ENCODE peak calls at places on chromosomes 6 and 20, in six cellular contexts. Q, A, V, Z, B and K are unnamed samples.

GRCh38 chr6:93787841-93788240 is 368.5 kb upstream of the EPHA7 start:
- DNase-seq in Q (no peak), A (no peak), V (no peak), Z (peak), B (peak), K (peak)

GRCh38 chr20:47360489-47361267 is 4.2 kb upstream of the ZMYND8 start:
- DNase-seq in Q (peak), A (no peak), V (peak), Z (peak), B (peak), K (peak)

GRCh38 chr6:54770328-54770727 is 76.2 kb upstream of the FAM83B start:
- DNase-seq in Q (no peak), A (no peak), V (no peak), Z (no peak), B (no peak), K (no peak)

GRCh38 chr6:11017090-11017489 is 27.0 kb downstream of the ELOVL2 start:
- DNase-seq in Q (no peak), A (no peak), V (no peak), Z (no peak), B (no peak), K (no peak)

GRCh38 chr20:48686238-48687096 is 141.3 kb downstream of the PREX1 start:
- DNase-seq in Q (peak), A (no peak), V (no peak), Z (peak), B (peak), K (peak)

GRCh38 chr6:39867592-39867991 is 66.7 kb downstream of the MOCS1 start:
- DNase-seq in Q (no peak), A (no peak), V (no peak), Z (no peak), B (no peak), K (no peak)

GRCh38 chr6:145015739-145016558 is 719.4 kb downstream of the EPM2A start:
- DNase-seq in Q (no peak), A (no peak), V (peak), Z (no peak), B (peak), K (peak)

GRCh38 chr6:33967266-33967767 is 163.5 kb upstream of the MLN start:
- DNase-seq in Q (no peak), A (no peak), V (no peak), Z (no peak), B (no peak), K (no peak)

GRCh38 chr20:3209023-3209945 is at the start of gene ITPA:
- DNase-seq in Q (peak), A (peak), V (no peak), Z (peak), B (peak), K (peak)

GRCh38 chr6:63305278-63305677 is 14.5 kb downstream of the LGSN start:
- DNase-seq in Q (no peak), A (no peak), V (no peak), Z (no peak), B (no peak), K (no peak)

GRCh38 chr6:63306446-63306845 is 13.3 kb downstream of the LGSN start:
- DNase-seq in Q (no peak), A (no peak), V (no peak), Z (no peak), B (no peak), K (no peak)

DNA sequence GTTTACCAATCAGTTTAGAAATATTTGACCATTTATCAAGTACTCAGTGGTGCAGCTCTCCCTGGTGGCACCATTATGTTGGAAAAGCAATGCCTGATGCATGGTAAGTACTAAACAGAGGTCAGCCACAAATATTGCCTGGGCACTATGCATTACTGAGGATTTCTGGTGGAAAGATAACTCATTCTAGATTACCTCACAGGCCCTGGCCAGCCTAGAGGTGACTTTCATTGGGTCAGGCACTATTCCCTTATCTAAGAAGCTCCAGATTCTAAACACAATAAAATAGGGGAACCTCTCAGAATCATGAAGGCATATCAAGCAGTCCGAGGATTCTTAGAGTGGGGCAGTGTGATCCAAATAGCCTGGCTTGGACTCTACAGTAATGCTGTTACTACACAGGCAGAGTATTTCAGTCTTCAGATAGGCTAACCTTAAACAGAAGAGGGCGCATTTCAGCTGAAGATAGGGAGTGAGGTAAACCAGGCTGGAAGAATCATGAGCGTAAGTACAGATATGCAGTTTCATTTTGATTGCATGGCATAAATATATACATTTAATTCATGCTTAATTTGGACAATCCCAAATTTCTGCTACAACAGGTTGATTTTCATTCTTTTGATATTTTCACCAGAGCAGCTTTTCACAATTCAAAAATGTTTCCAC is 12.1 kb downstream of the LGSN start:
- DNase-seq in Q (peak), A (peak), V (peak), Z (peak), B (peak), K (peak)
- TF ChIP-seq EZH2phosphoT487 in Q (no peak), A (no peak), V (no peak), Z (no peak), B (no peak), K (no peak)

GRCh38 chr20:32363492-32363891 is 5.4 kb downstream of the ASXL1 start:
- DNase-seq in Q (no peak), A (no peak), V (no peak), Z (no peak), B (no peak), K (peak)
- H3K9ac ChIP-seq in Q (no peak), A (no peak), V (no peak), Z (no peak), B (no peak), K (no peak)

GRCh38 chr6:41100871-41101287 is 28.1 kb downstream of the NFYA start:
- DNase-seq in Q (no peak), A (no peak), V (no peak), Z (peak), B (no peak), K (no peak)
- TF ChIP-seq EZH2phosphoT487 in Q (no peak), A (no peak), V (no peak), Z (no peak), B (no peak), K (no peak)

GRCh38 chr20:15047100-15047499 is 709.7 kb upstream of the FLRT3 start:
- DNase-seq in Q (no peak), A (no peak), V (no peak), Z (no peak), B (no peak), K (no peak)
- H3K9ac ChIP-seq in Q (no peak), A (no peak), V (no peak), Z (no peak), B (no peak), K (no peak)

GRCh38 chr6:139871165-139871710 is 496.8 kb upstream of the CITED2 start:
- DNase-seq in Q (no peak), A (no peak), V (no peak), Z (no peak), B (no peak), K (no peak)

GRCh38 chr6:139872635-139873034 is 498.2 kb upstream of the CITED2 start:
- DNase-seq in Q (no peak), A (no peak), V (no peak), Z (no peak), B (no peak), K (no peak)

GRCh38 chr6:139877828-139878405 is 503.5 kb upstream of the CITED2 start:
- DNase-seq in Q (no peak), A (no peak), V (no peak), Z (no peak), B (no peak), K (no peak)

GRCh38 chr6:139868576-139868975 is 494.1 kb upstream of the CITED2 start:
- DNase-seq in Q (no peak), A (no peak), V (no peak), Z (no peak), B (no peak), K (no peak)

GRCh38 chr6:139871844-139872510 is 497.5 kb upstream of the CITED2 start:
- DNase-seq in Q (no peak), A (no peak), V (no peak), Z (no peak), B (no peak), K (no peak)
- TF ChIP-seq EZH2phosphoT487 in Q (no peak), A (no peak), V (no peak), Z (no peak), B (no peak), K (no peak)

DNA sequence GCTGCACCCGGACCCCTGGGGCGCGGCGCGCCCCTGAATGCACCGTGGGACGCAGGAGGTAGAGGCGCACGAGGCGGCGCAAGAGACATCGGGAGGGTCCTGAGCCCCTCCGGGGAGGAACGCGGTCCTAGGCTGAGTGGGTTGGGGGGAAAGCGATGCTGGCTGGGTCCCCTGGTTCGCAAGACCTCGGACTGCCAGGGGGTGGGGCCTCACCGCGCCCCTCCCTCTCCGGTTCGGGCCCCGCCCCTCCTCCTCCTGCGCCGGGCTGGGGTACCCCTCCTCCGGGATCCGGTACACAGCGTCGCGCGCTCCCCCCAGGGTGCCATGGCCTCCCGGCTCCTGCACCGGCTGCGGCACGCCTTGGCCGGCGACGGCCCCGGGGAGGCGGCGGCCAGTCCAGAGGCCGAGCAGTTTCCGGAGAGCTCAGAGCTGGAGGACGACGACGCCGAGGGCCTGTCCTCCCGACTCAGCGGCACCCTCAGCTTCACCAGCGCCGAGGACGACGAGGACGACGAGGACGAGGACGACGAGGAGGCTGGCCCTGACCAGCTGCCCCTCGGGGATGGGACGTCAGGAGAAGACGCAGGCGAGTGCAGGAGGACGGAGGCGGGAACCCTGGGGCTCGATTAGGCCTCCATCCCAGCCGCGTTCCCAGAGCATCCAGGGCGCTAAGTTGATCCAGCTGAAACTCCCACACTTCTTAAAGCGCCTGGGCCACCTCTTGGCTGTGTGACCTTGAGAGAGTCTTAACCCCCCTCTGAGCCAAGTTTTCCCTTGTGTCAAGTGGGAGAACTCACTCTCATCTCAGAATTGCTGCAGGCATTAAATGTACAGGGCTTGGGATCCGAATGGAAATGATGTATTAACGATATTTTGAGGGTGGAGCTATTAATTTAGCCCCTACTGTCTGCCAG is 541 bp downstream of the SNX21 start:
- DNase-seq in Q (peak), A (no peak), V (no peak), Z (peak), B (peak), K (peak)
- H3K9ac ChIP-seq in Q (peak), A (peak), V (peak), Z (no peak), B (peak), K (peak)

DNA sequence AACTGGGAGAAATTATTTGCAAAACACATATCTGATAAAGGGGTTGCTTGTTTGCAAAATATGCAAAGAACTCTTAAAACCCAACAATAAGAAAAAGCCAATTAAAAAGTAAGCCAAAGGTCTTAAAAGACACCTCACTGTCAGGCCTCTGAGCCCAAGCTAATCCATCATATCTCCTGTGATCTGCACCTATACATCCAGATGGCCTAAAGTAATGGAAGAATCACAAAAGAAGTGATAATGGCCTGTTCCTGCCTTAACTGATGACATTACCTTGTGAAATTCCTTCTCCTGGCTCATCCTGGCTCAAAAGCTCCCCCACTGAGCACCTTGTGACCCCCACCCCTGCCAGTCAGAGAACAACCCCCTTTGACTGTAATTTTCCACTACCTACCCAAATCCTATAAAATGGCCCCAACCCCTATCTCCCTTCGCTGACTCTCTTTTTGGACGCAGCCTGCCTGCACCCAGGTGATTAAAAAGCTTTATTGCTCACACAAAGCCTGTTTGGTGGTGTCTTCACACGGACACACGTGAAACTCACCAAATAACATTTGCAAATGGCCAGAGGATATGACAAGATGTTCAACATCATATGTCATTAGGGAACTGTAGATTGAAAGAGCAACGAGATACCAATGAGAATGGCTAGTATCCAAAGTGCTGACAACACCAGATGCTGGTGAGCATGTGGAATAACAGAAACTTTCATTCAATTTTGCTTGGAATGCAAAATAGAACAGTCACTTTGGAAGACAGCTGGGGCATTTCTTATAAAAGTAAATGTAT is 565.0 kb upstream of the ADGRB3 start:
- DNase-seq in Q (peak), A (no peak), V (no peak), Z (no peak), B (no peak), K (no peak)
- TF ChIP-seq EZH2phosphoT487 in Q (no peak), A (no peak), V (no peak), Z (no peak), B (no peak), K (no peak)

DNA sequence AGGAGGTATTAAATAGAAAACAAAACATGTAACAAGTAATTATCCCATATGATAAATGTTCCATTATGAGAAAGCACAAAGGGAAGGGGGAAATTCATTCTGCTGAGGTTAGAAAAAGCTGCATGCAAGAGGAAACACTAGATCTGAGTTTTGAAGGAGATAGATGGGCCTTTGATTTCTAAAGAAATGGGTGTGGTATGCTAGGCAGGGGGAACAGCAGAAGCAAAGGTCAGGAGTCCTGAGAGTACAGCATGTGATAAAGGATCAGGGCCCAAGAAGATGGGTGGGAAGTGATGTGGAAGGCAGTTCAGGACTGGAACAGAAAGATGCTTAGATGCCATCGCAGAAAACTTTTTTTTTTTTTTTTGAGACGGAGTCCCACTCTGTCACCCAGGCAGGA is 126.3 kb downstream of the ALDH8A1 start:
- DNase-seq in Q (no peak), A (no peak), V (no peak), Z (no peak), B (no peak), K (no peak)
- H3K9ac ChIP-seq in Q (no peak), A (no peak), V (no peak), Z (no peak), B (no peak), K (no peak)